ENCODE peak calls at places on chromosomes 1 and 21, in six cellular contexts. One of them, this sample, is unnamed. For H3K36me3, the result is how much of the 10 kb centered on the place peaks cover.

GRCh38 chr1:201946224-201946908 is at the start of gene LMOD1:
- DNase-seq in heart left ventricle: peak
- DNase-seq in PC-3: peak
- DNase-seq in GM12878: no peak
- DNase-seq in tibial nerve: peak
- DNase-seq in heart right ventricle: peak
- DNase-seq in this sample: peak

GRCh38 chr1:78284354-78284753 is 206.4 kb upstream of the PTGFR start:
- DNase-seq in tibial nerve: peak
- DNase-seq in GM12878: no peak
- DNase-seq in PC-3: no peak
- DNase-seq in heart right ventricle: peak
- DNase-seq in heart left ventricle: no peak
- DNase-seq in this sample: no peak

GRCh38 chr1:2134232-2134603 is 60.4 kb downstream of the FAAP20 start:
- DNase-seq in PC-3: no peak
- DNase-seq in tibial nerve: no peak
- DNase-seq in heart left ventricle: no peak
- DNase-seq in heart right ventricle: no peak
- DNase-seq in GM12878: no peak
- DNase-seq in this sample: no peak

GRCh38 chr1:231091853-231092301 is 51.8 kb upstream of the FAM89A start:
- DNase-seq in tibial nerve: no peak
- DNase-seq in GM12878: no peak
- DNase-seq in PC-3: peak
- DNase-seq in heart left ventricle: no peak
- DNase-seq in heart right ventricle: peak
- DNase-seq in this sample: no peak

GRCh38 chr1:66775646-66776045 is 23.4 kb downstream of the DYNLT5 start:
- DNase-seq in heart right ventricle: no peak
- DNase-seq in heart left ventricle: no peak
- DNase-seq in GM12878: no peak
- DNase-seq in PC-3: no peak
- DNase-seq in tibial nerve: no peak
- DNase-seq in this sample: no peak

GRCh38 chr21:42039470-42039901 is 29.3 kb upstream of the ZBTB21 start:
- DNase-seq in heart left ventricle: no peak
- DNase-seq in GM12878: no peak
- DNase-seq in PC-3: peak
- DNase-seq in tibial nerve: no peak
- DNase-seq in heart right ventricle: no peak
- DNase-seq in this sample: no peak

GRCh38 chr21:35136586-35137254 is 87.6 kb upstream of the RUNX1 start:
- DNase-seq in PC-3: peak
- DNase-seq in tibial nerve: no peak
- DNase-seq in heart right ventricle: no peak
- DNase-seq in heart left ventricle: no peak
- DNase-seq in GM12878: no peak
- DNase-seq in this sample: no peak

GRCh38 chr21:42397291-42398129 is 1.7 kb upstream of the TMPRSS3 start:
- DNase-seq in GM12878: no peak
- DNase-seq in heart left ventricle: no peak
- DNase-seq in heart right ventricle: no peak
- DNase-seq in PC-3: no peak
- DNase-seq in tibial nerve: no peak
- DNase-seq in this sample: no peak

GRCh38 chr21:44503901-44504399 is 36.0 kb downstream of the KRTAP10-1 start:
- DNase-seq in heart left ventricle: no peak
- DNase-seq in tibial nerve: no peak
- DNase-seq in PC-3: no peak
- DNase-seq in GM12878: no peak
- DNase-seq in heart right ventricle: no peak
- DNase-seq in this sample: no peak

GRCh38 chr1:68917456-68917855 is 420.6 kb upstream of the DEPDC1 start:
- DNase-seq in GM12878: no peak
- DNase-seq in tibial nerve: no peak
- DNase-seq in heart right ventricle: no peak
- DNase-seq in PC-3: no peak
- DNase-seq in heart left ventricle: no peak
- DNase-seq in this sample: no peak

GRCh38 chr21:42156690-42157605 is 62.0 kb upstream of the ABCG1 start:
- DNase-seq in GM12878: no peak
- DNase-seq in heart right ventricle: peak
- DNase-seq in tibial nerve: no peak
- DNase-seq in PC-3: no peak
- DNase-seq in heart left ventricle: no peak
- DNase-seq in this sample: no peak

GRCh38 chr1:156233421-156234127 is 8.4 kb upstream of the BGLAP start:
- DNase-seq in heart left ventricle: no peak
- DNase-seq in tibial nerve: no peak
- DNase-seq in PC-3: peak
- DNase-seq in heart right ventricle: no peak
- DNase-seq in GM12878: no peak
- DNase-seq in this sample: no peak

GRCh38 chr1:115179397-115179835 is 90.1 kb upstream of the TSPAN2 start:
- DNase-seq in tibial nerve: no peak
- DNase-seq in heart left ventricle: peak
- DNase-seq in GM12878: no peak
- DNase-seq in PC-3: peak
- DNase-seq in heart right ventricle: peak
- DNase-seq in this sample: no peak

GRCh38 chr1:145702826-145703225 is 4.3 kb downstream of the PDZK1 start:
- DNase-seq in PC-3: no peak
- DNase-seq in heart right ventricle: no peak
- DNase-seq in GM12878: no peak
- DNase-seq in heart left ventricle: no peak
- DNase-seq in tibial nerve: no peak
- DNase-seq in this sample: no peak

GRCh38 chr1:94526152-94526551 is 15.4 kb downstream of the F3 start:
- DNase-seq in heart right ventricle: no peak
- DNase-seq in PC-3: no peak
- DNase-seq in heart left ventricle: no peak
- DNase-seq in tibial nerve: no peak
- DNase-seq in GM12878: no peak
- DNase-seq in this sample: no peak

GRCh38 chr1:196467230-196467629 is 141.0 kb downstream of the KCNT2 start:
- DNase-seq in GM12878: no peak
- DNase-seq in tibial nerve: no peak
- DNase-seq in heart left ventricle: no peak
- DNase-seq in PC-3: peak
- DNase-seq in heart right ventricle: no peak
- DNase-seq in this sample: no peak

GRCh38 chr21:42734323-42734971 is 81.0 kb downstream of the PDE9A start:
- DNase-seq in tibial nerve: no peak
- DNase-seq in GM12878: no peak
- DNase-seq in heart right ventricle: no peak
- DNase-seq in PC-3: peak
- DNase-seq in heart left ventricle: no peak
- DNase-seq in this sample: no peak

GRCh38 chr1:40630488-40631223 is 34.8 kb downstream of the RIMS3 start:
- DNase-seq in heart right ventricle: no peak
- DNase-seq in GM12878: no peak
- DNase-seq in PC-3: peak
- DNase-seq in tibial nerve: no peak
- DNase-seq in heart left ventricle: no peak
- DNase-seq in this sample: no peak

GRCh38 chr1:154788241-154788870 is 81.7 kb downstream of the KCNN3 start:
- DNase-seq in heart left ventricle: no peak
- DNase-seq in PC-3: no peak
- DNase-seq in GM12878: no peak
- DNase-seq in heart right ventricle: no peak
- DNase-seq in tibial nerve: no peak
- DNase-seq in this sample: no peak

GRCh38 chr1:80657707-80658106 is 1143.0 kb upstream of the ADGRL2 start:
- DNase-seq in GM12878: no peak
- DNase-seq in PC-3: no peak
- DNase-seq in heart right ventricle: no peak
- DNase-seq in heart left ventricle: no peak
- DNase-seq in tibial nerve: no peak
- DNase-seq in this sample: no peak

GRCh38 chr21:42809171-42809570 is 70.2 kb downstream of the WDR4 start:
- DNase-seq in tibial nerve: no peak
- DNase-seq in heart right ventricle: no peak
- DNase-seq in heart left ventricle: no peak
- DNase-seq in PC-3: no peak
- DNase-seq in GM12878: no peak
- DNase-seq in this sample: no peak

GRCh38 chr1:54172614-54173312 is 20.0 kb upstream of the CDCP2 start:
- DNase-seq in tibial nerve: no peak
- DNase-seq in PC-3: no peak
- DNase-seq in GM12878: no peak
- DNase-seq in heart left ventricle: no peak
- DNase-seq in heart right ventricle: no peak
- DNase-seq in this sample: no peak

GRCh38 chr1:207052736-207053545 is at the start of gene PFKFB2:
- DNase-seq in tibial nerve: peak
- DNase-seq in GM12878: peak
- DNase-seq in PC-3: peak
- DNase-seq in heart left ventricle: peak
- DNase-seq in heart right ventricle: peak
- DNase-seq in this sample: peak

GRCh38 chr1:91736999-91737615 is 148.8 kb downstream of the TGFBR3 start:
- DNase-seq in heart right ventricle: no peak
- DNase-seq in heart left ventricle: no peak
- DNase-seq in PC-3: peak
- DNase-seq in tibial nerve: no peak
- DNase-seq in GM12878: no peak
- DNase-seq in this sample: no peak

GRCh38 chr1:66730462-66730861 is 21.8 kb upstream of the DYNLT5 start:
- DNase-seq in heart right ventricle: no peak
- DNase-seq in tibial nerve: no peak
- DNase-seq in GM12878: no peak
- DNase-seq in heart left ventricle: no peak
- DNase-seq in PC-3: no peak
- DNase-seq in this sample: no peak

GRCh38 chr1:45669859-45670655 is 16.3 kb downstream of the GPBP1L1 start:
- DNase-seq in GM12878: no peak
- DNase-seq in PC-3: no peak
- DNase-seq in heart right ventricle: no peak
- DNase-seq in heart left ventricle: no peak
- DNase-seq in tibial nerve: no peak
- DNase-seq in this sample: no peak

GRCh38 chr1:195376190-195376589 is 1232.0 kb downstream of the KCNT2 start:
- DNase-seq in heart left ventricle: no peak
- DNase-seq in GM12878: no peak
- DNase-seq in tibial nerve: no peak
- DNase-seq in heart right ventricle: no peak
- DNase-seq in PC-3: peak
- DNase-seq in this sample: no peak

GRCh38 chr1:166920561-166921475 is 44.8 kb upstream of the TADA1 start:
- DNase-seq in heart left ventricle: no peak
- DNase-seq in heart right ventricle: peak
- DNase-seq in PC-3: no peak
- DNase-seq in tibial nerve: no peak
- DNase-seq in GM12878: no peak
- DNase-seq in this sample: peak

GRCh38 chr1:60000625-60001024 is 72.9 kb downstream of the C1orf87 start:
- DNase-seq in heart left ventricle: no peak
- DNase-seq in PC-3: no peak
- DNase-seq in tibial nerve: no peak
- DNase-seq in GM12878: no peak
- DNase-seq in heart right ventricle: no peak
- DNase-seq in this sample: no peak

GRCh38 chr1:75725861-75726361 is 1.4 kb downstream of the ACADM start:
- DNase-seq in tibial nerve: no peak
- DNase-seq in GM12878: no peak
- DNase-seq in PC-3: peak
- DNase-seq in heart left ventricle: no peak
- DNase-seq in heart right ventricle: no peak
- DNase-seq in this sample: peak

GRCh38 chr1:229892515-229893117 is 174.4 kb upstream of the GALNT2 start:
- DNase-seq in heart left ventricle: no peak
- DNase-seq in tibial nerve: no peak
- DNase-seq in GM12878: no peak
- DNase-seq in heart right ventricle: no peak
- DNase-seq in PC-3: no peak
- DNase-seq in this sample: no peak

GRCh38 chr1:197813741-197814140 is 38.5 kb upstream of the DENND1B start:
- DNase-seq in heart left ventricle: no peak
- DNase-seq in tibial nerve: no peak
- DNase-seq in PC-3: no peak
- DNase-seq in GM12878: no peak
- DNase-seq in heart right ventricle: no peak
- DNase-seq in this sample: no peak

GRCh38 chr1:1026599-1027413 is 6.9 kb downstream of the AGRN start:
- DNase-seq in heart left ventricle: no peak
- DNase-seq in GM12878: no peak
- DNase-seq in PC-3: no peak
- DNase-seq in heart right ventricle: no peak
- DNase-seq in tibial nerve: no peak
- DNase-seq in this sample: no peak
- H3K36me3 ChIP-seq in heart left ventricle: under half
- H3K36me3 ChIP-seq in GM12878: under half
- H3K36me3 ChIP-seq in PC-3: half or more
- H3K36me3 ChIP-seq in heart right ventricle: under half
- H3K36me3 ChIP-seq in tibial nerve: under half
- H3K36me3 ChIP-seq in this sample: under half

GRCh38 chr1:64851664-64852063 is 106.8 kb downstream of the RAVER2 start:
- DNase-seq in GM12878: no peak
- DNase-seq in heart left ventricle: no peak
- DNase-seq in PC-3: no peak
- DNase-seq in tibial nerve: no peak
- DNase-seq in heart right ventricle: no peak
- DNase-seq in this sample: no peak
- H3K36me3 ChIP-seq in GM12878: under half
- H3K36me3 ChIP-seq in heart left ventricle: half or more
- H3K36me3 ChIP-seq in PC-3: under half
- H3K36me3 ChIP-seq in tibial nerve: under half
- H3K36me3 ChIP-seq in heart right ventricle: half or more
- H3K36me3 ChIP-seq in this sample: under half

DNA sequence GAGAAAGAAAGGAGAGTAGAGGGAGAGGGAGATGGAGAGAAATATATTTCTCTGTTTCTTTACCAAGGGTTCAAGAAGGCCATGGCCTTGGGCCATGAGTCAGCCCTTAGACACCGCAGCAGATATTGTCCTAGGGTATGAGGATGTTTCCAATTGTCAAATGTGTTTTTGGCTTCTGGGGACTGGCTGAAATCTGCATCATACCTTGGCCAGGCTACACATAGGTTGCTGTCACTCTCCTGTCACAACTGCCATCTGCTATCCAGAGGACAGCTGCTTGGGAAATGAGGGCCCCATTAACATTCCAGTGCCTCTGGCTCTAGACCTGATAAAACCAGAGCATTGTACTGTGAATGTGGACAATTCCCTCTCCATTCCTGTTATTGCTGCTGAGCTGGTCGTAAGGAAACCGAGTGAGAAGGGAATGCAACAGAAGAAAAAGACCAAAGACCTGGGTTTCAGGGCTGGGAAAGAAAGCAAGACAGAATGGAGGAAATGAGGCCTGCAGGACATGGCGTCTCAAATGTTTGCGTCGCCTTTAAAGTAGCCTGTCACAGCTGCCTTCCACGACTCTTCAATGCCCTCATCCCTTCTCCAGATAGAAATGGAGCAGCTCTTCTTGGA is 8.8 kb upstream of the PIGC start:
- DNase-seq in PC-3: peak
- DNase-seq in GM12878: no peak
- DNase-seq in heart left ventricle: no peak
- DNase-seq in tibial nerve: no peak
- DNase-seq in heart right ventricle: no peak
- DNase-seq in this sample: no peak
- H3K36me3 ChIP-seq in PC-3: under half
- H3K36me3 ChIP-seq in GM12878: under half
- H3K36me3 ChIP-seq in heart left ventricle: under half
- H3K36me3 ChIP-seq in tibial nerve: under half
- H3K36me3 ChIP-seq in heart right ventricle: under half
- H3K36me3 ChIP-seq in this sample: under half

GRCh38 chr1:42753070-42753469 is 13.0 kb upstream of the CLDN19 start:
- DNase-seq in heart left ventricle: no peak
- DNase-seq in heart right ventricle: no peak
- DNase-seq in PC-3: no peak
- DNase-seq in GM12878: no peak
- DNase-seq in tibial nerve: no peak
- DNase-seq in this sample: no peak
- H3K36me3 ChIP-seq in heart left ventricle: half or more
- H3K36me3 ChIP-seq in heart right ventricle: half or more
- H3K36me3 ChIP-seq in PC-3: under half
- H3K36me3 ChIP-seq in GM12878: under half
- H3K36me3 ChIP-seq in tibial nerve: under half
- H3K36me3 ChIP-seq in this sample: under half